ENCODE peak calls at places on chromosomes 6 and 20, in four cellular contexts. C, T, Y and H are unnamed samples.

GRCh38 chr6:142474446-142475289 is 172.9 kb downstream of the ADGRG6 start:
- DNase-seq in T (no peak), Y (peak), C (peak), H (peak)

GRCh38 chr6:21537660-21538059 is 55.9 kb upstream of the SOX4 start:
- DNase-seq in Y (no peak), C (no peak), T (no peak), H (no peak)

GRCh38 chr6:158879180-158879579 is 60.0 kb upstream of the EZR start:
- DNase-seq in Y (no peak), C (no peak), T (no peak), H (no peak)

GRCh38 chr6:149122850-149123821 is 194.4 kb upstream of the TAB2 start:
- DNase-seq in Y (no peak), T (no peak), C (no peak), H (no peak)

GRCh38 chr6:22071655-22072054 is 225.2 kb downstream of the PRL start:
- DNase-seq in T (no peak), Y (no peak), C (no peak), H (peak)

GRCh38 chr6:152874846-152875568 is 107.8 kb downstream of the FBXO5 start:
- DNase-seq in C (peak), Y (no peak), T (no peak), H (no peak)

GRCh38 chr6:141199074-141199473 is 933.7 kb upstream of the GJE1 start:
- DNase-seq in C (no peak), T (no peak), Y (no peak), H (no peak)

GRCh38 chr6:71289039-71289801 is 609 bp downstream of the OGFRL1 start:
- DNase-seq in T (no peak), Y (no peak), C (no peak), H (peak)

GRCh38 chr6:16248271-16248670 is 9.9 kb downstream of the GMPR start:
- DNase-seq in T (no peak), Y (no peak), C (no peak), H (no peak)

DNA sequence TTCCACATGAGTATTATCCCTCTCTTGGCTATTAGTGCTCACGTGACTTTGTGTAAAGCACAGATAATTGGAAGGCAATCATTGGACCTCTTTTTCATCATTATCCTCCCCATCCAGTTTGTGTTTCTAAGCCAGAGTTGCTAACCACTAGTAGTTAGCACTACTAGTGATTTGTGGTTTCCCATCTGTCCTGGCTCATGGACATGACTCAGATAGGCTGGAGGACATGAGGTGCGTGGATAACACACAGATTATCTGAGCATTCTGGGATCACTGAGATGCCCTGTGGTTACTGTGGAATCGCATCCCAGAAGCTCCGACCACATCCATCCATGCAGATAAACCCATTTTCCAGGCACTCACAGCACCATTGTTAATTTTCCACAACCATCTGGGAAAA is 123.8 kb upstream of the NAA20 start:
- DNase-seq in Y (no peak), C (no peak), T (no peak), H (no peak)
- TF ChIP-seq TCF7 in Y (no peak), C (no peak), T (no peak), H (no peak)

DNA sequence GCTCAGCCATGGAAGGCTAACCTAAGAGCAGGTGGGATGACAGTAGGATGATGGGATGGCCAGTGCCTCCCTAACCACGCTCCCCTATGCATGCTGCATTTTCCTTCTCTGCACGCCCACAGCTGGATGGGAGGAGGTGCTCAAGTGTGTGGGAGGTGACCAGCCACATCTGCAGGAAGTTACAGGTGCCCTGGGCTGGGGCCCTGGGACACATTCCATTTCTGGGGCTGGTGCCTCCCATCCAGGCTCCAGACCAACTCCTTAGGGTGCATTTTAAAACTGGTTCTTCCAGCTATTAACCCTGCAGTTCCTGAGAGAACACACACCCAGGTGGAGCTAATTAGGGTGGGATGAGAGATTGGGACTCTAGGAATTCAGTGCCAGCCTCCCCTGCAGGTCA is 135.3 kb upstream of the ARMC2 start:
- DNase-seq in T (no peak), Y (no peak), C (no peak), H (no peak)
- TF ChIP-seq TCF7 in T (no peak), Y (no peak), C (no peak), H (no peak)

DNA sequence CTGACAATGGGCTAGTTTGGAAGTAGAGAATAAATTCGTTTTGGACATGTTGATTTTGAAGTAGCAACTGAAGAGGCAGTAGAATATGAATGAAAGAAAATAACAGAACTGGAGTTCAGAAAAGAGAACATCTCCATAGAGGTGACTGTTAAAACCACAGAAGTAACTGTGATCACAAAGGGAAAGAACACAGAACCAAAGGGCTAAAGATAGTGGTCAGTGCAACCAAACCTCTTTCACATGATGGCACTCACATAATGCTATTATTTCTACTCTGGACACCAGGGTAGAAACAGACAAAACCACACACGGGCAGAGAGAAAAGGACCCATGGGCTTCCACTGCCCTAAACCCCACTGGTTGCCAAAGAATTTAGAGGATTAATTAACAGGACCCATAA is 58.5 kb downstream of the CDK19 start:
- DNase-seq in T (no peak), C (no peak), Y (no peak), H (no peak)
- TF ChIP-seq TCF7 in T (no peak), C (no peak), Y (no peak), H (no peak)

DNA sequence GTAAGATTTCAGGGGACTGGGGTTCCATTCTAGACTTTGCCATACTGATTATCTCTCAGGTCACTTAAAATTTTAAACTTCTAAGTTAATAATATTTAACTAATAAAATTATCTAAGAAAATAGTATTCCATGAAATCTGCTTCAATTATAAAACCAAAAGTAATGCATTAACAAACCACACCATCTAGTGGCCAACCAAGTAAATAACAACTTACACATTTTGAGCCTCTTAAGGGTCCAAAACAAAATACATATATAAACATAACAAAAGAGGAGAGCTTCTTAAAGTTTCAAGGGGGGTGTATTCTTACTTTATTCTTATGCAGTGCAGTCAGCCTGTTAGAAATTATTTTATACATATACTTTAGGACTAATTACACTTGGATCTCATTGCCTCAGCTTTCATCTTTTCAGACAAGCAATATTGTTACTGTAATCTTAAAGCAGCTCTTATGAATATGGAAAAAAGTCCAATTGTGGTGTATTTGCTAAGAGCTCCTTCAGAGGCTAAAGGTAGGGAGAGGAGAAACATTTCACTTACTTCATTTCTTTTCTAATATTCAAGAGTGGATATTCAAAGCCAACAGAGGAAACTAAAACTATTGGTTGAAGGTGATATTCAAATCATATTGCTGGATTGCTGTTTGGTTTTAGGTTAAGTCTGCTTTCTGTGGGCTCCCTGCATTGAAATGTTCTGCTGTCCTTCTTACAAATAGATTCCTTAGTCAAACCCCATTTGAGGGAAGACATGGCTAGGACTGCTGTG is 199.7 kb upstream of the SIM1 start:
- DNase-seq in Y (no peak), C (peak), T (no peak), H (no peak)
- TF ChIP-seq TCF7 in Y (no peak), C (no peak), T (no peak), H (no peak)

DNA sequence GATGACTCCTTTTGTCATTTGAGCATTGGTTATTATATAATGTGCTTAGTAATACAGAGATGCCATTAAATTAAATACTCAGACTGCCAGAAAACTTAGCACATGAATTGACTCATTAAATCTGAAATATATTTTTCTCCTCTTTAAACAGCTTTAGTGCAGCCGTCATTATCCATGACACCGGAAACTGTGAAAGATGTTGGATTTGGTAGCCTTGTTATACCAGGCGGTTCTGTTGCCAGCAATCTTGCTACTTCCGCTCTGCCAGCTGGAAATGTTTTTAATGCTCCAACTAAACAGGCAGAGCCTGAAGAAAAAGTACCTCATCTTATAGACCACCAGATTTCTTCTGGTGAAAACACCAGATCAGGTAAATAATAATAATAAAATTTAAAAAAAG is 97.6 kb downstream of the SCAF8 start:
- DNase-seq in C (no peak), T (no peak), Y (no peak), H (no peak)
- TF ChIP-seq TCF7 in C (no peak), T (no peak), Y (no peak), H (no peak)

GRCh38 chr20:12595841-12596240 is 412.9 kb upstream of the SPTLC3 start:
- DNase-seq in Y (no peak), C (no peak), T (no peak), H (no peak)

GRCh38 chr20:12593342-12593741 is 415.4 kb upstream of the SPTLC3 start:
- DNase-seq in C (no peak), Y (no peak), T (no peak), H (no peak)

GRCh38 chr20:12592756-12593155 is 416.0 kb upstream of the SPTLC3 start:
- DNase-seq in T (no peak), C (no peak), Y (no peak), H (no peak)

GRCh38 chr20:12596863-12597262 is 411.9 kb upstream of the SPTLC3 start:
- DNase-seq in Y (no peak), T (no peak), C (no peak), H (no peak)

DNA sequence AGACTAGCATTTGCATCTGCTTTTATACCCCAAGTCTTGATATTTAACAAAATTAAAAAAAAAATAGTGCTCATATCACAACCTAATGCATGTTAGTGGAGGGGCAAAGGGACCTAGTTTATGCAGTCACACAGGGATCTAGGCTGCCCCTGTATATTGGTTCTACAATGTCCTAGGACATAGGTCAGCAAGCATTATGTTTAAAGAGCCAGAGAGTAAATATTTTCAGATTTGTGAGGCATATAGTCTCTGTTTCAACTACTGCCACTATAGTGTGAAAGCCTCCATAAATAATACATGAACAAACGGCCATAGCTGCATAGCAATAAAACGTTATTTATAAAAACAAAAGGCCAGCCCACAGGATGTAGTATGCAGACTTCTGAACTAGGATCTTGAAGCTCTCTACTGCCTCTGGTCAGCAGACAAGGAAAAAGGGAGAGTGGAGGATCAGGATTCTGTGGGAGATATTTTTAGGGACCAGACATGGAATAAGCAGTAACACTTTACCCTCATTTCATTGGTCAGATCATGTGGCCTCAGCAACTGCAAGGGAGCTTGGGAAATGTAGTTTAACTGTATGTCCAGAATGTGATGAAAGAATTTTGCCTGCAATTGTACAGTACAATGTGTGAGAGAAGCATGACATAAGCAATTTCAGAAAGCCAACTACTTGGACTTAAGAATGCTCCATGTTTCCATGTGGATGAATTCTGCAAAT is 414.2 kb upstream of the SPTLC3 start:
- DNase-seq in T (no peak), C (no peak), Y (peak), H (no peak)
- TF ChIP-seq TCF7 in T (no peak), C (no peak), Y (no peak), H (no peak)

GRCh38 chr20:62835931-62836861 is 19.3 kb downstream of the COL9A3 start:
- DNase-seq in Y (no peak), C (no peak), T (no peak), H (no peak)

GRCh38 chr20:62838511-62838910 is 21.7 kb downstream of the COL9A3 start:
- DNase-seq in Y (no peak), T (no peak), C (no peak), H (no peak)

GRCh38 chr20:62837091-62837490 is 20.2 kb downstream of the COL9A3 start:
- DNase-seq in Y (no peak), C (no peak), T (no peak), H (no peak)

GRCh38 chr20:62839261-62839660 is 22.4 kb downstream of the TCFL5 start:
- DNase-seq in C (no peak), T (no peak), Y (no peak), H (no peak)

GRCh38 chr20:62837790-62838458 is 21.1 kb downstream of the COL9A3 start:
- DNase-seq in T (no peak), Y (peak), C (no peak), H (no peak)
- TF ChIP-seq TCF7 in T (no peak), Y (no peak), C (no peak), H (no peak)

GRCh38 chr20:24291066-24291465 is 178.4 kb upstream of the SYNDIG1 start:
- DNase-seq in T (no peak), Y (no peak), C (no peak), H (no peak)

DNA sequence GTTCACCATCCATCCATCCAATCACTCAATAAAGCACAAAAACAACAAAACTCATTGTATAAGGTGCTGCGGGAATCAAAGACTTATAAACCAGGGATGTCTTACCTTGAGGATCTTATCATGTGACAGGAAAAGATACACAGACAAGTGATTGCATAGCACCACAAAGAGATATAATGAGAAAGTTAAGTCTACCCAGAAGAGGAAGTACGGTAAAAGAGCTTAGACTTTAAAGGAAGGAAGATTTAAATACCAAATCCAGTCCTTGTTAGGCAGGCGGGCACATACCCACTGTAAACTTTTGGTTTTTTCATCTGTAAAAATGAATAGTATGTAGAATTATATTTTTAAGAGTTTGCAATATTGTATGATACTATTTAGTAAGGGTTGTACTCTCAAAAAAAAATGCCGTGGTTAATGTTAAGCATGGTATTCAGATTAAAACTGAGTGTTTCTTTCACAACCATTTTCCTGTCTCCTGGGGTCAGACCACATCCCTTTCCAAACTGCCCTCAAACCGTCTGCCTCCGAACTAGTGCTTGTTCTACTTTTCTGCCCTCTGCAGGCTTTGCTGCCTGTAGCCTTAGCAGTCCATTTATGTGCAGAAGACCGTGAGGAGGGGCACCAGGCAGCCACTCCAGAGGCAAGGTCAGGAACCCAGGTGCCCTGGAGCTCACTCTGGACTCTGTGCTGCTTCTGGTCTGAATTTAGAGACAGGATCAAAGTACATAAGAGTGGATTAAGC is 179.5 kb upstream of the SYNDIG1 start:
- DNase-seq in Y (no peak), C (no peak), T (no peak), H (no peak)
- TF ChIP-seq TCF7 in Y (no peak), C (no peak), T (no peak), H (no peak)